ENCODE peak calls at places on chromosomes 13 and 19, in five cellular contexts. One of them, this sample, is unnamed.
A peak's percentile ranks its signal among the peaks of the same experiment; 100 is the strongest.

GRCh38 chr19:58317481-58318072 is 9.2 kb upstream of the ZSCAN22 start:
- DNase-seq in cardiac muscle cell: peak; percentile 64
- DNase-seq in hepatocyte: peak; percentile 72
- DNase-seq in uterus: no peak
- DNase-seq in Peyer's patch: no peak
- DNase-seq in this sample: no peak

GRCh38 chr13:101709952-101710351 is 257.5 kb downstream of the ITGBL1 start:
- DNase-seq in Peyer's patch: no peak
- DNase-seq in hepatocyte: no peak
- DNase-seq in uterus: no peak
- DNase-seq in cardiac muscle cell: no peak
- DNase-seq in this sample: no peak

GRCh38 chr13:88154001-88154400 is 482.8 kb downstream of the SLITRK5 start:
- DNase-seq in cardiac muscle cell: no peak
- DNase-seq in hepatocyte: no peak
- DNase-seq in uterus: no peak
- DNase-seq in Peyer's patch: no peak
- DNase-seq in this sample: no peak

GRCh38 chr13:64505511-64505910 is 2724.6 kb downstream of the PCDH9 start:
- DNase-seq in hepatocyte: no peak
- DNase-seq in uterus: no peak
- DNase-seq in cardiac muscle cell: peak; percentile 50
- DNase-seq in Peyer's patch: no peak
- DNase-seq in this sample: no peak

GRCh38 chr13:51370116-51370515 is 30.6 kb downstream of the SERPINE3 start:
- DNase-seq in Peyer's patch: no peak
- DNase-seq in cardiac muscle cell: peak; percentile 80
- DNase-seq in uterus: no peak
- DNase-seq in hepatocyte: peak; percentile 18
- DNase-seq in this sample: no peak

GRCh38 chr13:113934576-113934975 is 39.3 kb downstream of the C13orf46 start:
- DNase-seq in Peyer's patch: no peak
- DNase-seq in cardiac muscle cell: no peak
- DNase-seq in hepatocyte: no peak
- DNase-seq in uterus: peak; percentile 16
- DNase-seq in this sample: peak; percentile 47

GRCh38 chr13:95641291-95641811 is 3.2 kb downstream of the DZIP1 start:
- DNase-seq in cardiac muscle cell: peak; percentile 52
- DNase-seq in hepatocyte: peak; percentile 10
- DNase-seq in uterus: peak; percentile 27
- DNase-seq in Peyer's patch: no peak
- DNase-seq in this sample: no peak

GRCh38 chr13:110485604-110486003 is 75.9 kb downstream of the RAB20 start:
- DNase-seq in hepatocyte: no peak
- DNase-seq in cardiac muscle cell: peak; percentile 17
- DNase-seq in uterus: no peak
- DNase-seq in Peyer's patch: no peak
- DNase-seq in this sample: peak; percentile 95

GRCh38 chr19:47095707-47096704 is 17.6 kb downstream of the ZC3H4 start:
- DNase-seq in Peyer's patch: no peak
- DNase-seq in cardiac muscle cell: peak; percentile 45
- DNase-seq in uterus: no peak
- DNase-seq in hepatocyte: peak; percentile 92
- DNase-seq in this sample: peak; percentile 57
- H3K36me3 ChIP-seq in Peyer's patch: peaks cover 27% of the 10 kb centered on the region
- H3K36me3 ChIP-seq in cardiac muscle cell: peaks cover 11% of the 10 kb centered on the region
- H3K36me3 ChIP-seq in uterus: no peaks in the 10 kb centered on the region
- H3K36me3 ChIP-seq in hepatocyte: no peaks in the 10 kb centered on the region
- H3K36me3 ChIP-seq in this sample: peaks cover 12% of the 10 kb centered on the region

GRCh38 chr19:772043-772442 is 21.1 kb downstream of the MISP start:
- DNase-seq in cardiac muscle cell: no peak
- DNase-seq in hepatocyte: no peak
- DNase-seq in uterus: no peak
- DNase-seq in Peyer's patch: no peak
- DNase-seq in this sample: no peak
- H3K4me3 ChIP-seq in cardiac muscle cell: no peak overlapping the region
- H3K4me3 ChIP-seq in hepatocyte: no peak overlapping the region
- H3K4me3 ChIP-seq in uterus: no peak overlapping the region
- H3K4me3 ChIP-seq in Peyer's patch: no peak overlapping the region
- H3K4me3 ChIP-seq in this sample: no peak overlapping the region

DNA sequence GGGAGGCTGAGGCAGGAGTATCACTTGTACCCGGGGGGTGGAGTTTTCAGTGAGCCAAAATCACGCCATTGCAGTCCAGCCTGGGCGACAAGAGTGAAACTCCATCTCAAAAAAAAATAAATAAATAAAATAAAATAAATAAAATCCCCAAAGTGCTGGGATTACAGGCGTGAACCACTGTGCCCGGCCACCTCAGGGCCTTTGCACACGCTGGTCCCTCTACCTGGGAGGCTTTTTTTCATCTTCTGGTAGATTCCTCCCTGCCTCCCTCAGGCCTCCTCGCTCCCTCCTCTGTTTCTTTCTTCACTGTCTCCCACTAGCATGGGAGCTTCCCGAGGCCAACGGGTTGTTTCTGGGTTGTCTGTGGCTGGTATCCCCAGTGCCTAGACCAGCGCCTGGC is 15.1 kb downstream of the MYBPC2 start:
- DNase-seq in hepatocyte: no peak
- DNase-seq in Peyer's patch: no peak
- DNase-seq in uterus: no peak
- DNase-seq in cardiac muscle cell: no peak
- DNase-seq in this sample: no peak
- H3K27me3 ChIP-seq in hepatocyte: no peaks in the 10 kb centered on the region
- H3K27me3 ChIP-seq in Peyer's patch: no peaks in the 10 kb centered on the region
- H3K27me3 ChIP-seq in uterus: no peaks in the 10 kb centered on the region
- H3K27me3 ChIP-seq in cardiac muscle cell: no peaks in the 10 kb centered on the region
- H3K27me3 ChIP-seq in this sample: no peaks in the 10 kb centered on the region

DNA sequence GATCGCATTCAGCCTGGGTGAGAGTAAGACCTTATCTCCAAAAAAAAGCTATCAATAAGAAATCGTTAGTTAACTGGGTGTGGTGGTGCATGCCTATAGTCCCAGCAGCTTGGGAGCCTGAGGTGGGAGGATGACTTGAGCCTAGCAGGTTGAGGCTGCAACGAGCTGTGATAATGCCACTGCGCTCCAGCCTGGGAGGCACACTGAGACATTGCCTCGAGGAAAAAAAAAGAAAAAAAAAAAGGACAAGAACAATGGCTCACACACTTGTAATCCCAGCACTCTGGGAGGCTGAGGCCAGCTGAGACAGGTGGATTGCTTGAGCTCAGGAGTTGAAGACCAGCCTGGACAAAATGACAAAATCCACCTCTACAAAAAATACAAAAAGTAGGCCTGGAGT is 16.1 kb downstream of the PSPC1 start:
- DNase-seq in Peyer's patch: no peak
- DNase-seq in cardiac muscle cell: no peak
- DNase-seq in hepatocyte: no peak
- DNase-seq in uterus: no peak
- DNase-seq in this sample: no peak
- H3K36me3 ChIP-seq in Peyer's patch: peaks cover 27% of the 10 kb centered on the region
- H3K36me3 ChIP-seq in cardiac muscle cell: peaks cover 21% of the 10 kb centered on the region
- H3K36me3 ChIP-seq in hepatocyte: no peaks in the 10 kb centered on the region
- H3K36me3 ChIP-seq in uterus: no peaks in the 10 kb centered on the region
- H3K36me3 ChIP-seq in this sample: peaks cover 9% of the 10 kb centered on the region

DNA sequence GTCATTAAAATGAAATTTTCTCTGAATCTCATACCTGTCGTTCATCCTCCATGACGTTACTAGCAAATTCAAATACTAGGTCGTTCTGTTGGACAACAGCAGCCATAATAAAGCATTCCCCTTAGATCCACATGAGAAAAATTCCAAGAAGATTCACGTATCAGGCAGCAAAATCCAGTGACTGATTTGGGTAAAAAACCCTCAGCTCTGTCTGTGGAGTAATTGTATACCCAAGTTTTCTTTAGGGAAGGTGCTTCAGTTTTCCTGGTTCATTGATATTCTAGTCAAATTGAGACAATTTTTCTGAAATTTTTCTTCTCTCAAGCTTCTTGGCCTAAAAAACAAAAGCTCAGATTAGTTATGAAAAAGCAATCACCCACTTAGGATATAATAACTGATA is 37.2 kb downstream of the ELF1 start:
- DNase-seq in cardiac muscle cell: peak; percentile 23
- DNase-seq in Peyer's patch: no peak
- DNase-seq in hepatocyte: no peak
- DNase-seq in uterus: no peak
- DNase-seq in this sample: no peak
- H3K4me3 ChIP-seq in cardiac muscle cell: no peak overlapping the region
- H3K4me3 ChIP-seq in Peyer's patch: peak overlapping the region; percentile 35
- H3K4me3 ChIP-seq in hepatocyte: no peak overlapping the region
- H3K4me3 ChIP-seq in uterus: no peak overlapping the region
- H3K4me3 ChIP-seq in this sample: no peak overlapping the region

GRCh38 chr19:6033744-6034264 is 55.9 kb upstream of the RANBP3 start:
- DNase-seq in uterus: no peak
- DNase-seq in cardiac muscle cell: no peak
- DNase-seq in Peyer's patch: no peak
- DNase-seq in hepatocyte: no peak
- DNase-seq in this sample: no peak
- H3K27me3 ChIP-seq in uterus: no peaks in the 10 kb centered on the region
- H3K27me3 ChIP-seq in cardiac muscle cell: no peaks in the 10 kb centered on the region
- H3K27me3 ChIP-seq in Peyer's patch: no peaks in the 10 kb centered on the region
- H3K27me3 ChIP-seq in hepatocyte: no peaks in the 10 kb centered on the region
- H3K27me3 ChIP-seq in this sample: no peaks in the 10 kb centered on the region